ENCODE peak calls at places on chromosomes 13 and 19, in five cellular contexts. E is upper lobe of left lung, D is progenitor cell of endocrine pancreas, R is fibroblast of lung, O is aorta. F is an unnamed sample.

GRCh38 chr13:80171096-80171495 is 169.8 kb downstream of the SPRY2 start:
- DNase-seq in O (no peak), D (no peak), E (no peak), R (no peak), F (no peak)

GRCh38 chr19:36257512-36257876 is 42.6 kb downstream of the ZNF146 start:
- DNase-seq in O (peak; percentile 78), R (no peak), E (no peak), D (peak; percentile 68), F (no peak)

GRCh38 chr19:15014579-15014978 is 34.7 kb upstream of the CASP14 start:
- DNase-seq in D (no peak), E (no peak), O (no peak), R (no peak), F (no peak)

GRCh38 chr13:57409656-57410055 is 221.9 kb upstream of the PCDH17 start:
- DNase-seq in O (no peak), R (no peak), D (no peak), E (no peak), F (no peak)

GRCh38 chr19:15812059-15812722 is 3.3 kb downstream of the OR10H1 start:
- DNase-seq in E (no peak), D (no peak), O (no peak), R (no peak), F (no peak)

GRCh38 chr13:103100795-103101194 is 34.6 kb upstream of the SLC10A2 start:
- DNase-seq in D (no peak), E (no peak), O (no peak), R (no peak), F (no peak)

GRCh38 chr13:30963794-30964193 is 31.3 kb downstream of the TEX26 start:
- DNase-seq in R (peak; percentile 53), O (peak; percentile 55), D (no peak), E (peak; percentile 67), F (no peak)

GRCh38 chr13:28854657-28855056 is 34.5 kb downstream of the MTUS2 start:
- DNase-seq in R (no peak), E (no peak), D (no peak), O (no peak), F (no peak)

GRCh38 chr19:32068805-32069204 is 276.6 kb upstream of the ZNF507 start:
- DNase-seq in D (no peak), O (no peak), E (no peak), R (no peak), F (no peak)

GRCh38 chr13:58238972-58239773 is 607.6 kb downstream of the PCDH17 start:
- DNase-seq in O (no peak), E (no peak), R (no peak), D (no peak), F (no peak)

GRCh38 chr13:113021391-113021790 is 52.4 kb downstream of the MCF2L start:
- DNase-seq in D (no peak), R (no peak), O (no peak), E (no peak), F (no peak)

GRCh38 chr19:35756373-35757230 is at the start of gene HSPB6:
- DNase-seq in O (peak; percentile 94), D (no peak), R (peak; percentile 91), E (no peak), F (peak; percentile 53)

GRCh38 chr19:19711934-19712828 is 20.7 kb downstream of the ZNF14 start:
- DNase-seq in E (no peak), D (no peak), O (no peak), R (no peak), F (no peak)

GRCh38 chr13:37127706-37128241 is 22.3 kb upstream of the CSNK1A1L start:
- DNase-seq in E (no peak), O (no peak), D (no peak), R (peak; percentile 95), F (peak; percentile 81)

GRCh38 chr13:47680752-47681151 is 320.3 kb downstream of the SUCLA2 start:
- DNase-seq in E (no peak), O (no peak), R (peak; percentile 76), D (no peak), F (peak; percentile 75)

GRCh38 chr19:18306903-18307681 is 15.8 kb downstream of the LSM4 start:
- DNase-seq in R (peak; percentile 51), D (no peak), O (no peak), E (no peak), F (no peak)

GRCh38 chr19:45340232-45340898 is at the start of gene KLC3:
- DNase-seq in O (no peak), E (peak; percentile 60), D (peak; percentile 57), R (no peak), F (no peak)

GRCh38 chr19:48252625-48253024 is 3.1 kb downstream of the CARD8 start:
- DNase-seq in R (no peak), O (no peak), E (no peak), D (no peak), F (no peak)

GRCh38 chr13:28000567-28000966 is 12.1 kb upstream of the URAD start:
- DNase-seq in R (no peak), D (no peak), E (no peak), O (no peak), F (no peak)

GRCh38 chr19:18607222-18608101 is 863 bp upstream of the CRLF1 start:
- DNase-seq in E (no peak), R (no peak), D (no peak), O (no peak), F (no peak)

GRCh38 chr13:75550159-75550567 is 572 bp downstream of the UCHL3 start:
- DNase-seq in E (no peak), R (peak; percentile 57), D (no peak), O (no peak), F (peak; percentile 68)

GRCh38 chr19:32773126-32773525 is 53.6 kb downstream of the TDRD12 start:
- DNase-seq in D (no peak), O (no peak), E (no peak), R (no peak), F (no peak)

GRCh38 chr19:51726049-51726448 is 2.3 kb upstream of the HAS1 start:
- DNase-seq in R (peak; percentile 73), D (no peak), O (peak; percentile 83), E (no peak), F (no peak)

GRCh38 chr13:49023441-49023840 is 47.7 kb downstream of the FNDC3A start:
- DNase-seq in D (no peak), O (no peak), R (peak; percentile 85), E (no peak), F (peak; percentile 91)

GRCh38 chr19:1836458-1837221 is 11.6 kb downstream of the REXO1 start:
- DNase-seq in E (no peak), O (no peak), D (no peak), R (no peak), F (no peak)

GRCh38 chr19:19043881-19044280 is 10.5 kb downstream of the ARMC6 start:
- DNase-seq in O (no peak), E (no peak), R (no peak), D (no peak), F (no peak)

GRCh38 chr19:31537136-31537535 is 187.9 kb upstream of the TSHZ3 start:
- DNase-seq in O (no peak), D (no peak), R (no peak), E (no peak), F (no peak)

GRCh38 chr19:36041831-36042230 is 9.2 kb upstream of the CLIP3 start:
- DNase-seq in D (no peak), O (no peak), R (peak; percentile 79), E (no peak), F (peak; percentile 84)

GRCh38 chr19:5806905-5807304 is 2.0 kb downstream of the NRTN start:
- DNase-seq in O (no peak), E (no peak), R (no peak), D (no peak), F (no peak)

GRCh38 chr13:97948041-97948440 is 5.4 kb upstream of the IPO5 start:
- DNase-seq in O (no peak), E (no peak), R (no peak), D (no peak), F (no peak)

GRCh38 chr19:48351341-48351752 is 12.4 kb downstream of the TMEM143 start:
- DNase-seq in D (peak; percentile 65), O (peak; percentile 90), R (peak; percentile 49), E (peak; percentile 77), F (peak; percentile 25)

GRCh38 chr19:12913871-12914690 is 5.0 kb downstream of the SYCE2 start:
- DNase-seq in O (no peak), E (peak; percentile 30), D (no peak), R (peak; percentile 37), F (no peak)

GRCh38 chr19:8631425-8631819 is 989 bp downstream of the NFILZ start:
- DNase-seq in D (no peak), R (peak; percentile 61), O (peak; percentile 83), E (no peak), F (no peak)

GRCh38 chr13:44374348-44374712 is 706 bp downstream of the SERP2 start:
- DNase-seq in D (no peak), E (no peak), O (no peak), R (no peak), F (no peak)

GRCh38 chr19:18086590-18087138 is at the start of gene IL12RB1:
- DNase-seq in R (no peak), E (peak; percentile 41), D (no peak), O (no peak), F (no peak)

GRCh38 chr13:106493569-106493968 is 41.9 kb downstream of the EFNB2 start:
- DNase-seq in E (peak; percentile 54), R (no peak), O (no peak), D (no peak), F (no peak)

GRCh38 chr13:21616205-21616604 is 12.2 kb upstream of the MICU2 start:
- DNase-seq in D (no peak), O (no peak), E (no peak), R (no peak), F (no peak)

GRCh38 chr19:39093761-39094160 is 9.6 kb downstream of the ACP7 start:
- DNase-seq in D (no peak), O (no peak), R (peak; percentile 72), E (no peak), F (peak; percentile 78)